ENCODE peak calls at places on chromosomes 16 and 17, in four cellular contexts. K is OCI-LY7, N is cardiac fibroblast, J is LHCN-M2. F is an unnamed sample.
A peak's percentile ranks its signal among the peaks of the same experiment; 100 is the strongest.

GRCh38 chr16:87828071-87828971 is 41.0 kb downstream of the SLC7A5 start:
- DNase-seq in K (peak; percentile 80), N (no peak), J (no peak), F (no peak)

GRCh38 chr17:50604470-50604869 is 30.2 kb upstream of the ABCC3 start:
- DNase-seq in K (no peak), N (peak; percentile 94), J (no peak), F (peak; percentile 75)

GRCh38 chr17:47674503-47674902 is 19.5 kb upstream of the TBKBP1 start:
- DNase-seq in K (no peak), N (no peak), J (no peak), F (no peak)

GRCh38 chr16:9518054-9518453 is 426.6 kb downstream of the HAPSTR1 start:
- DNase-seq in K (no peak), N (peak; percentile 0), J (no peak), F (no peak)

GRCh38 chr16:21159281-21159951 is 942 bp downstream of the LDAF1 start:
- DNase-seq in K (peak; percentile 46), N (peak; percentile 13), J (no peak), F (peak; percentile 10)

GRCh38 chr17:4534515-4534914 is 20.7 kb downstream of the MYBBP1A start:
- DNase-seq in K (no peak), N (no peak), J (no peak), F (no peak)

GRCh38 chr16:89370081-89370511 is 120.3 kb downstream of the ANKRD11 start:
- DNase-seq in K (no peak), N (no peak), J (no peak), F (peak; percentile 63)

GRCh38 chr16:58464916-58465731 is 34.8 kb upstream of the NDRG4 start:
- DNase-seq in K (no peak), N (peak; percentile 12), J (no peak), F (peak; percentile 17)

GRCh38 chr17:66829386-66829864 is 5.5 kb upstream of the CACNG5 start:
- DNase-seq in K (no peak), N (peak; percentile 77), J (peak; percentile 51), F (peak; percentile 74)

GRCh38 chr16:51553314-51553713 is 402.2 kb upstream of the SALL1 start:
- DNase-seq in K (no peak), N (no peak), J (no peak), F (no peak)

GRCh38 chr17:82838386-82839063 is 1.3 kb downstream of the ZNF750 start:
- DNase-seq in K (no peak), N (peak; percentile 29), J (peak; percentile 34), F (no peak)

GRCh38 chr16:5028950-5029475 is 4.7 kb downstream of the NAGPA start:
- DNase-seq in K (no peak), N (no peak), J (no peak), F (no peak)

GRCh38 chr17:16381496-16381820 is 567 bp downstream of the UBB start:
- DNase-seq in K (no peak), N (peak; percentile 43), J (no peak), F (peak; percentile 45)

GRCh38 chr17:29115906-29116651 is 64.1 kb downstream of the MYO18A start:
- DNase-seq in K (peak; percentile 35), N (peak; percentile 54), J (peak; percentile 76), F (peak; percentile 55)

GRCh38 chr16:72501739-72502653 is 330.0 kb upstream of the PMFBP1 start:
- DNase-seq in K (peak; percentile 60), N (peak; percentile 89), J (peak; percentile 76), F (peak; percentile 71)

GRCh38 chr17:21075739-21076085 is 32.9 kb upstream of the USP22 start:
- DNase-seq in K (no peak), N (no peak), J (no peak), F (no peak)

GRCh38 chr16:53211253-53211652 is 156.5 kb downstream of the CHD9 start:
- DNase-seq in K (no peak), N (no peak), J (no peak), F (no peak)

GRCh38 chr16:29844575-29845331 is 18.3 kb downstream of the CDIPT start:
- DNase-seq in K (no peak), N (peak; percentile 78), J (no peak), F (no peak)

GRCh38 chr16:17369441-17369951 is 101.3 kb downstream of the XYLT1 start:
- DNase-seq in K (peak; percentile 92), N (no peak), J (no peak), F (no peak)

GRCh38 chr17:43768382-43768781 is 9.8 kb upstream of the SOST start:
- DNase-seq in K (peak; percentile 58), N (no peak), J (no peak), F (no peak)

GRCh38 chr17:39954876-39955275 is 7.9 kb upstream of the GSDMA start:
- DNase-seq in K (no peak), N (no peak), J (no peak), F (no peak)

GRCh38 chr17:30363715-30364202 is 15.0 kb upstream of the CPD start:
- DNase-seq in K (peak; percentile 68), N (peak; percentile 88), J (no peak), F (peak; percentile 84)

GRCh38 chr17:2798188-2798587 is 1.9 kb downstream of the RAP1GAP2 start:
- DNase-seq in K (no peak), N (no peak), J (no peak), F (no peak)

GRCh38 chr17:31571124-31571892 is 179.8 kb downstream of the RAB11FIP4 start:
- DNase-seq in K (no peak), N (peak; percentile 98), J (peak; percentile 80), F (peak; percentile 97)

GRCh38 chr16:2992383-2993081 is 12.3 kb upstream of the PKMYT1 start:
- DNase-seq in K (no peak), N (no peak), J (no peak), F (no peak)

GRCh38 chr17:50080827-50081226 is 14.3 kb upstream of the PDK2 start:
- DNase-seq in K (peak; percentile 87), N (no peak), J (peak; percentile 70), F (no peak)

GRCh38 chr16:23590181-23590580 is 5.9 kb downstream of the NDUFAB1 start:
- DNase-seq in K (no peak), N (no peak), J (no peak), F (no peak)

GRCh38 chr16:55501549-55502322 is 7.1 kb upstream of the LPCAT2 start:
- DNase-seq in K (peak; percentile 2), N (no peak), J (no peak), F (no peak)

GRCh38 chr17:8080799-8081219 is 6.7 kb downstream of the ALOX12B start:
- DNase-seq in K (no peak), N (no peak), J (no peak), F (no peak)

GRCh38 chr17:78230996-78231931 is at the start of gene TMEM235:
- DNase-seq in K (no peak), N (no peak), J (no peak), F (no peak)

GRCh38 chr17:36507266-36507665 is 20.8 kb downstream of the ZNHIT3 start:
- DNase-seq in K (no peak), N (no peak), J (no peak), F (no peak)

F was measured in fibroblast of lung.